ENCODE peak calls at places on chromosomes 4 and X, in four cellular contexts. U is transverse colon, K is HCT116, Z is A549. C is an unnamed sample.

GRCh38 chr4:168557658-168558057 is 60.8 kb downstream of the PALLD start:
- DNase-seq in K (no peak), U (no peak), Z (no peak), C (no peak)

GRCh38 chrX:30779453-30780030 is 109.5 kb downstream of the TAB3 start:
- DNase-seq in U (no peak), K (no peak), Z (no peak), C (no peak)

GRCh38 chrX:119895843-119896326 is at the start of gene AKAP14:
- DNase-seq in K (no peak), U (no peak), Z (peak; percentile 24), C (no peak)

GRCh38 chrX:149845385-149845784 is 35.6 kb upstream of the MAGEA8 start:
- DNase-seq in K (no peak), U (no peak), Z (no peak), C (no peak)

GRCh38 chr4:165512464-165512863 is 133.7 kb downstream of the CPE start:
- DNase-seq in U (no peak), Z (no peak), K (no peak), C (no peak)

GRCh38 chr4:115234405-115235093 is 121.1 kb upstream of the NDST4 start:
- DNase-seq in K (peak; percentile 22), Z (peak; percentile 18), U (no peak), C (no peak)

GRCh38 chr4:125750827-125751466 is 436.2 kb downstream of the FAT4 start:
- DNase-seq in Z (peak; percentile 68), K (no peak), U (no peak), C (no peak)

GRCh38 chr4:84050014-84050413 is 449.1 kb downstream of the NKX6-1 start:
- DNase-seq in U (no peak), K (no peak), Z (peak; percentile 9), C (no peak)

GRCh38 chrX:24682739-24683432 is 10.8 kb upstream of the POLA1 start:
- DNase-seq in U (no peak), Z (no peak), K (no peak), C (no peak)

GRCh38 chrX:134365923-134366322 is 94.0 kb upstream of the HPRT1 start:
- DNase-seq in U (no peak), K (no peak), Z (peak; percentile 1), C (no peak)

GRCh38 chr4:105909699-105910340 is 14.5 kb downstream of the NPNT start:
- DNase-seq in K (peak; percentile 60), Z (peak; percentile 13), U (peak; percentile 26), C (no peak)

GRCh38 chr4:126018274-126018673 is 703.5 kb downstream of the FAT4 start:
- DNase-seq in U (no peak), K (no peak), Z (no peak), C (no peak)

GRCh38 chr4:70240192-70240591 is 2.2 kb upstream of the CSN3 start:
- DNase-seq in U (no peak), K (no peak), Z (no peak), C (no peak)

GRCh38 chr4:182133033-182133432 is 110.2 kb upstream of the TENM3 start:
- DNase-seq in K (no peak), U (no peak), Z (no peak), C (no peak)

GRCh38 chrX:18951032-18951431 is 32.9 kb downstream of the PHKA2 start:
- DNase-seq in U (no peak), K (no peak), Z (peak; percentile 16), C (no peak)

GRCh38 chrX:40552768-40553167 is 28.0 kb upstream of the ATP6AP2 start:
- DNase-seq in Z (peak; percentile 24), K (no peak), U (no peak), C (no peak)

GRCh38 chr4:169268951-169269781 is 1.6 kb downstream of the SH3RF1 start:
- DNase-seq in U (peak; percentile 31), K (no peak), Z (peak; percentile 58), C (peak; percentile 20)

GRCh38 chr4:113153529-113154101 is 104.2 kb downstream of the ANK2 start:
- DNase-seq in K (no peak), Z (peak; percentile 39), U (no peak), C (no peak)

GRCh38 chrX:44245730-44246129 is 97.7 kb downstream of the EFHC2 start:
- DNase-seq in U (no peak), Z (no peak), K (no peak), C (no peak)

GRCh38 chr4:150145090-150145949 is 67.1 kb downstream of the DCLK2 start:
- DNase-seq in U (no peak), K (no peak), Z (peak; percentile 34), C (no peak)

GRCh38 chrX:7372843-7373525 is 225.0 kb upstream of the PUDP start:
- DNase-seq in K (no peak), U (no peak), Z (peak; percentile 16), C (no peak)

GRCh38 chrX:74420194-74421035 is 878 bp upstream of the SLC16A2 start:
- DNase-seq in Z (peak; percentile 64), K (no peak), U (peak; percentile 57), C (peak; percentile 56)

GRCh38 chr4:159283697-159284492 is 181.0 kb downstream of the RAPGEF2 start:
- DNase-seq in Z (peak; percentile 51), U (no peak), K (no peak), C (no peak)

GRCh38 chrX:16786791-16787735 is 797 bp downstream of the TXLNG start:
- DNase-seq in Z (no peak), K (no peak), U (peak; percentile 38), C (no peak)

GRCh38 chr4:8132947-8133705 is 25.5 kb downstream of the ABLIM2 start:
- DNase-seq in Z (no peak), U (no peak), K (no peak), C (no peak)
- H3K4me3 ChIP-seq in Z (no peak overlapping the region), U (no peak overlapping the region), K (no peak overlapping the region), C (no peak overlapping the region)

GRCh38 chr4:158211288-158211687 is 1.0 kb downstream of the TMEM144 start:
- DNase-seq in U (peak; percentile 35), K (no peak), Z (peak; percentile 18), C (no peak)

GRCh38 chr4:158208931-158209640 is 1.2 kb upstream of the TMEM144 start:
- DNase-seq in Z (no peak), U (no peak), K (no peak), C (no peak)

GRCh38 chr4:158209825-158210807 is at the start of gene TMEM144:
- DNase-seq in U (peak; percentile 92), K (peak; percentile 89), Z (peak; percentile 89), C (peak; percentile 88)
- H3K27ac ChIP-seq in U (peak within 1 kb of the TSS; percentile 91), K (peak within 1 kb of the TSS; percentile 55), Z (peak within 1 kb of the TSS; percentile 90), C (peak within 1 kb of the TSS; percentile 83)

GRCh38 chr4:183505556-183506388 is 914 bp downstream of the ING2 start:
- DNase-seq in K (peak; percentile 51), Z (peak; percentile 87), U (peak; percentile 88), C (peak; percentile 85)
- TF ChIP-seq POLR2A in K (no peak), Z (peak; percentile 64), U (peak; percentile 89), C (peak; percentile 66)

GRCh38 chr4:110188113-110188512 is 10.3 kb downstream of the ELOVL6 start:
- DNase-seq in U (no peak), Z (no peak), K (no peak), C (no peak)

GRCh38 chr4:110184791-110185155 is 13.6 kb downstream of the ELOVL6 start:
- DNase-seq in U (no peak), K (no peak), Z (no peak), C (no peak)

GRCh38 chr4:110195561-110196205 is 2.7 kb downstream of the ELOVL6 start:
- DNase-seq in U (no peak), Z (no peak), K (no peak), C (no peak)

GRCh38 chr4:110193822-110194761 is 4.3 kb downstream of the ELOVL6 start:
- DNase-seq in Z (peak; percentile 93), K (peak; percentile 88), U (peak; percentile 80), C (peak; percentile 77)

DNA sequence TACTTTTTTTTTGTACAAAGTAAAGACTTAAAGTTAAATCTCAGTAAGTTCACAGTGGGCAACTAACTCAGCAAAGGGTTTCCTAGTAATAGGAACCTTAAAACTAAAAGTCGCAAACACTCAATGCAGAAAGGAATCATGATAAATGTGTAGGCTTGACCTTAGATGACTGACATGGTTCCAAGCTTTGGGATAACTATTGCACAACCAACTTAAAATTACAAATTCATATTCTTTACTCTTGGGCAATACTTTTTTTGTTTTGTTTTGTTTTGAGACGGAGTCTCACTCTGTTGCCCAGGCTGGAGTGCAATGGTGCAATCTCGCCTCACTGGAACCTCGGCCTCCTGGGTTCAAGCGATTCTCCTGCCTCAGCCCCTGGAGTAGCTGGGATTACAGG is 8.2 kb downstream of the ELOVL6 start:
- DNase-seq in K (no peak), U (no peak), Z (no peak), C (no peak)
- H3K4me3 ChIP-seq in K (no peak overlapping the region), U (no peak overlapping the region), Z (no peak overlapping the region), C (no peak overlapping the region)